ENCODE peak calls at places on chromosomes 4 and X, in nine cellular contexts. E, G, R, Q, D, H, L, W and U are unnamed samples.

GRCh38 chr4:27084685-27085356 is 224.2 kb downstream of the STIM2 start:
- DNase-seq in E (no peak), G (peak), R (no peak), Q (no peak), D (no peak), H (no peak), L (peak), W (no peak), U (no peak)

GRCh38 chr4:39975488-39976089 is 2.1 kb downstream of the PDS5A start:
- DNase-seq in E (no peak), G (peak), R (no peak), Q (peak), D (no peak), H (no peak), L (no peak), W (no peak), U (no peak)

GRCh38 chr4:38223306-38223705 is 263.1 kb downstream of the PTTG2 start:
- DNase-seq in E (no peak), G (peak), R (no peak), Q (peak), D (no peak), H (no peak), L (no peak), W (no peak), U (no peak)

GRCh38 chr4:73189274-73189810 is 69.3 kb downstream of the ANKRD17 start:
- DNase-seq in E (no peak), G (no peak), R (no peak), Q (no peak), D (no peak), H (no peak), L (no peak), W (no peak), U (no peak)

GRCh38 chr4:127778102-127778501 is 4.0 kb upstream of the HSPA4L start:
- DNase-seq in E (no peak), G (no peak), R (no peak), Q (no peak), D (no peak), H (no peak), L (no peak), W (no peak), U (no peak)

GRCh38 chr4:155888171-155888570 is 15.3 kb upstream of the TDO2 start:
- DNase-seq in E (no peak), G (no peak), R (no peak), Q (no peak), D (no peak), H (no peak), L (no peak), W (no peak), U (no peak)

GRCh38 chrX:40945366-40945713 is 139.9 kb upstream of the USP9X start:
- DNase-seq in E (peak), G (peak), R (no peak), Q (peak), D (no peak), H (no peak), L (no peak), W (no peak), U (peak)

GRCh38 chr4:83356899-83357661 is 22.4 kb upstream of the HPSE start:
- DNase-seq in E (peak), G (peak), R (no peak), Q (peak), D (no peak), H (peak), L (no peak), W (no peak), U (peak)